ENCODE peak calls at places on chromosome 20, in four cellular contexts. One of them, this sample, is unnamed.

GRCh38 chr20:47701612-47702011 is 83.7 kb downstream of the SULF2 start:
- DNase-seq in K562: no peak
- DNase-seq in GM12878: no peak
- DNase-seq in HepG2: no peak
- DNase-seq in this sample: no peak

GRCh38 chr20:9646375-9646774 is 132.0 kb downstream of the LAMP5 start:
- DNase-seq in K562: no peak
- DNase-seq in HepG2: no peak
- DNase-seq in GM12878: no peak
- DNase-seq in this sample: no peak

GRCh38 chr20:6492396-6493055 is 275.0 kb upstream of the BMP2 start:
- DNase-seq in GM12878: no peak
- DNase-seq in K562: no peak
- DNase-seq in HepG2: no peak
- DNase-seq in this sample: no peak

GRCh38 chr20:62576815-62577214 is 65.5 kb upstream of the SLCO4A1 start:
- DNase-seq in K562: peak
- DNase-seq in HepG2: no peak
- DNase-seq in GM12878: no peak
- DNase-seq in this sample: peak

GRCh38 chr20:51791626-51792025 is 10.7 kb downstream of the SALL4 start:
- DNase-seq in HepG2: no peak
- DNase-seq in K562: no peak
- DNase-seq in GM12878: no peak
- DNase-seq in this sample: no peak

GRCh38 chr20:32326507-32326851 is 31.7 kb upstream of the ASXL1 start:
- DNase-seq in HepG2: peak
- DNase-seq in GM12878: no peak
- DNase-seq in K562: no peak
- DNase-seq in this sample: no peak

GRCh38 chr20:32445539-32446273 is 87.6 kb downstream of the ASXL1 start:
- DNase-seq in K562: peak
- DNase-seq in HepG2: no peak
- DNase-seq in GM12878: no peak
- DNase-seq in this sample: peak

GRCh38 chr20:40767530-40767924 is 78.5 kb upstream of the MAFB start:
- DNase-seq in HepG2: no peak
- DNase-seq in K562: no peak
- DNase-seq in GM12878: no peak
- DNase-seq in this sample: no peak

GRCh38 chr20:14441201-14441600 is 103.8 kb upstream of the FLRT3 start:
- DNase-seq in HepG2: no peak
- DNase-seq in GM12878: no peak
- DNase-seq in K562: no peak
- DNase-seq in this sample: no peak

GRCh38 chr20:56827763-56828162 is 198.7 kb downstream of the TFAP2C start:
- DNase-seq in K562: no peak
- DNase-seq in GM12878: no peak
- DNase-seq in HepG2: no peak
- DNase-seq in this sample: no peak

GRCh38 chr20:1844723-1845523 is 50.3 kb upstream of the SIRPA start:
- DNase-seq in HepG2: no peak
- DNase-seq in GM12878: peak
- DNase-seq in K562: no peak
- DNase-seq in this sample: no peak

GRCh38 chr20:10802201-10802600 is 128.4 kb upstream of the JAG1 start:
- DNase-seq in HepG2: no peak
- DNase-seq in GM12878: no peak
- DNase-seq in K562: no peak
- DNase-seq in this sample: no peak

GRCh38 chr20:33672426-33673114 is 1.7 kb downstream of the NECAB3 start:
- DNase-seq in GM12878: no peak
- DNase-seq in HepG2: no peak
- DNase-seq in K562: peak
- DNase-seq in this sample: no peak

GRCh38 chr20:62401331-62401779 is 5.7 kb downstream of the CABLES2 start:
- DNase-seq in K562: peak
- DNase-seq in HepG2: no peak
- DNase-seq in GM12878: no peak
- DNase-seq in this sample: peak

GRCh38 chr20:8401491-8401890 is 269.4 kb downstream of the PLCB1 start:
- DNase-seq in HepG2: no peak
- DNase-seq in GM12878: no peak
- DNase-seq in K562: no peak
- DNase-seq in this sample: no peak

GRCh38 chr20:20360464-20360863 is 7.4 kb upstream of the INSM1 start:
- DNase-seq in HepG2: peak
- DNase-seq in K562: peak
- DNase-seq in GM12878: no peak
- DNase-seq in this sample: peak

GRCh38 chr20:46939031-46939430 is 44.4 kb downstream of the EYA2 start:
- DNase-seq in K562: peak
- DNase-seq in GM12878: no peak
- DNase-seq in HepG2: peak
- DNase-seq in this sample: peak

GRCh38 chr20:19945732-19946670 is 71.2 kb upstream of the NAA20 start:
- DNase-seq in HepG2: no peak
- DNase-seq in GM12878: no peak
- DNase-seq in K562: no peak
- DNase-seq in this sample: no peak

GRCh38 chr20:23349338-23350006 is 1.1 kb upstream of the NXT1 start:
- DNase-seq in GM12878: no peak
- DNase-seq in K562: peak
- DNase-seq in HepG2: no peak
- DNase-seq in this sample: no peak

GRCh38 chr20:62737271-62737761 is 28.7 kb downstream of the NTSR1 start:
- DNase-seq in GM12878: no peak
- DNase-seq in K562: no peak
- DNase-seq in HepG2: no peak
- DNase-seq in this sample: peak

GRCh38 chr20:33083544-33084340 is 4.3 kb downstream of the BPIFB4 start:
- DNase-seq in HepG2: no peak
- DNase-seq in K562: no peak
- DNase-seq in GM12878: no peak
- DNase-seq in this sample: no peak

GRCh38 chr20:17818187-17818586 is 118.4 kb downstream of the BANF2 start:
- DNase-seq in K562: no peak
- DNase-seq in GM12878: no peak
- DNase-seq in HepG2: no peak
- DNase-seq in this sample: no peak

GRCh38 chr20:17819395-17820093 is 119.8 kb downstream of the BANF2 start:
- DNase-seq in K562: no peak
- DNase-seq in HepG2: no peak
- DNase-seq in GM12878: no peak
- DNase-seq in this sample: no peak

GRCh38 chr20:17822039-17822438 is 122.3 kb downstream of the BANF2 start:
- DNase-seq in GM12878: no peak
- DNase-seq in K562: no peak
- DNase-seq in HepG2: peak
- DNase-seq in this sample: no peak

GRCh38 chr20:17811605-17811965 is 111.8 kb downstream of the BANF2 start:
- DNase-seq in HepG2: no peak
- DNase-seq in GM12878: no peak
- DNase-seq in K562: no peak
- DNase-seq in this sample: no peak

DNA sequence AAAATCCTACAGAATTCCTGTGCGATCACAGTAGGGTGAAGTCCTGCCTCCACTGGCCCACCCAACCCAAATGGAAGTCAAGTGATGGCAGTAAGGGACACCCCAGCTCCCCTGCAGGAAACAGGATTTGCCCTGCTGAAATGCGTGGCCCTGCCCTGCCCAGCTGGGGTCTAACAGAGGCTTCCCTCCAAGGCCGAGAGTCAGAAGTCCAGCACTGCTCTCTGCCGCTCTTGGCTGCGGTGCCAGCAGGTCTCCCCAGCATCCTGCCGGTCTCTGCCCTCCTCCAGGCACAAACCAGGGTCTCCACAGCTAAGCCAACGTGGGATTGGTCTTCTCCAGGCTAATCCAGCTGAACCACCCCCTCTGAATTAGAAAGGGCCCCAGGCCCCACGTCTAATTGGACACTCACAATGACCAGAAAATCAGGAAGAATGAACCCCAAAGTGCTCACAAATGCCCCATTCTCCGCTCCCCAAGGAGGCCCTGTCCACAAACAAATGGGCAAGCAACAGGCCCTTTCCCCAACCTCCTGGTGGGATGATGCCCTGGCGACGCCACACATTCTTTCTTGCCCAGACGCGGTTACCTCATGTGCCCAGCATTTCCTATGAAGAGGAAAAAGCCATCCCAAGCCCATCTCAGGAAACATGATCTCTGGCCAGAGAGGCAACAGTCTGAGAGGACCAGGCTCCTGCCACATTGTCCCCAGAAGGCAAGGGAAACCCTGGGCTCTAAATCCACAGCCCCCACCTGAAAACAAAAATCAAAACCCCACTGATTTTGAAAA is 117.2 kb downstream of the BANF2 start:
- DNase-seq in K562: no peak
- DNase-seq in HepG2: no peak
- DNase-seq in GM12878: no peak
- DNase-seq in this sample: no peak
- TF ChIP-seq CREB1 in K562: no peak
- TF ChIP-seq CREB1 in HepG2: no peak
- TF ChIP-seq CREB1 in GM12878: no peak
- TF ChIP-seq CREB1 in this sample: no peak

DNA sequence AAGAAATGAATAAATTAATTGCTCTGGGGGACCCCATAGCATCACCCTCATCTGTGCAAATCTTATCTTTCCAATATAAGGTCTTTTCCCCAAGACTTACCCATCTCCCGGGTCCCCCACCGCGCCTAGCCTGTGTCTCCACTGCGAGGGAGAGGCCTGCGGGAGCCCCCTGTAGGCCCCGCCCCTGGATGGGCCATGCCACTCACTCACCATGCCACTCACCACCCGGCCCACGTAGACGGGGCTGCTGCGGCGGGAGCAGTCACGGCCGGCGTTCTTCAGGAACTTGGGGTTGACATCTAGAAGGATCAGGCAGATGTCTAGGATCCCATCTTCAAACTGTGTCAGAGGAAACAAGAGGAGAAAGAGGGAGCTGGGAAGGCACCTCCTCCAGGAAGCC is 17.3 kb downstream of the TGM2 start:
- DNase-seq in GM12878: no peak
- DNase-seq in HepG2: no peak
- DNase-seq in K562: no peak
- DNase-seq in this sample: no peak
- TF ChIP-seq TCF7 in GM12878: no peak
- TF ChIP-seq TCF7 in HepG2: no peak
- TF ChIP-seq TCF7 in K562: no peak
- TF ChIP-seq TCF7 in this sample: no peak

GRCh38 chr20:36010745-36011326 is 42.4 kb downstream of the CNBD2 start:
- DNase-seq in HepG2: no peak
- DNase-seq in GM12878: no peak
- DNase-seq in K562: peak
- DNase-seq in this sample: no peak

GRCh38 chr20:36015806-36016401 is 47.5 kb downstream of the CNBD2 start:
- DNase-seq in HepG2: no peak
- DNase-seq in GM12878: no peak
- DNase-seq in K562: no peak
- DNase-seq in this sample: no peak

GRCh38 chr20:36008461-36009035 is 40.2 kb downstream of the CNBD2 start:
- DNase-seq in K562: no peak
- DNase-seq in GM12878: no peak
- DNase-seq in HepG2: no peak
- DNase-seq in this sample: no peak

GRCh38 chr20:36010081-36010480 is 41.7 kb downstream of the CNBD2 start:
- DNase-seq in HepG2: peak
- DNase-seq in K562: no peak
- DNase-seq in GM12878: no peak
- DNase-seq in this sample: no peak
- TF ChIP-seq CREB1 in HepG2: no peak
- TF ChIP-seq CREB1 in K562: no peak
- TF ChIP-seq CREB1 in GM12878: no peak
- TF ChIP-seq CREB1 in this sample: no peak

DNA sequence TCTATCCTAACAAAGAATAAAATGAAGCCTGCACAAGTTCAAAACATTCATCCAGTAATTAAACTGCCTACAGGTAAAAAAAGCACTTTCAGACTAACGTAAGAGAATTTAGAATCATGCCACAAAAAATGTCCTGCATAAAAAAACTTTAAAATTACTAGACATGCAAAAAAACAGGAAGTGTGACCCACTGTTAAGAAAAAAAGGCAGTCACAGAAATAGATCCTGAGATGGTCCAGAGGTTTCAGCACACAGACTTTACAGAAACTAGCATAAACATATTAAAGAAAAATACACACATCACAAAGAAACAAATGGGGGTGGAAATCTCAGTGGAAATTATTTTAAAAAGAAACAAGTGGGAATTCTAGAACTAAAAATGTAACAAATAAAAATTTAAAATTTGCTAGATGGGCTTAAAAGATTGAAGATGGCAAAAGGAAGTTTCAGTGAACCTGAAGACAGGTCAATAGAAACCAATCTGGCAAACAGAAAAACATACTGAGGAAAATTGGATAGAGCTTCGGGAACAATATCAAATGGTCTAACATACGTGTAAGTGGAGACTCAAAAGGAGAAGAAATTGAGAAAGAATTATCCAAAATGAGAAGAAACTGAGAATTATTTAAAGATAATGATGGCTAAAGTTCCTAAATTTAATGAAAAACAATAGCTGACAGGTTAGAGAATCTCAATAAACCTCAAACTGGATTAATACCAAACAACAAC is 3.4 kb upstream of the ZNF133 start:
- DNase-seq in GM12878: no peak
- DNase-seq in K562: no peak
- DNase-seq in HepG2: no peak
- DNase-seq in this sample: no peak
- TF ChIP-seq TCF7 in GM12878: no peak
- TF ChIP-seq TCF7 in K562: no peak
- TF ChIP-seq TCF7 in HepG2: no peak
- TF ChIP-seq TCF7 in this sample: no peak

GRCh38 chr20:45016089-45016641 is 49.9 kb downstream of the STK4 start:
- DNase-seq in K562: no peak
- DNase-seq in GM12878: no peak
- DNase-seq in HepG2: no peak
- DNase-seq in this sample: no peak

GRCh38 chr20:45017859-45018258 is 51.5 kb downstream of the STK4 start:
- DNase-seq in GM12878: no peak
- DNase-seq in K562: no peak
- DNase-seq in HepG2: no peak
- DNase-seq in this sample: no peak

GRCh38 chr20:45017281-45017680 is 51.0 kb downstream of the STK4 start:
- DNase-seq in HepG2: no peak
- DNase-seq in GM12878: no peak
- DNase-seq in K562: no peak
- DNase-seq in this sample: no peak

GRCh38 chr20:45012682-45013302 is 46.5 kb downstream of the STK4 start:
- DNase-seq in GM12878: no peak
- DNase-seq in HepG2: no peak
- DNase-seq in K562: no peak
- DNase-seq in this sample: no peak

GRCh38 chr20:45014671-45015415 is 48.5 kb downstream of the STK4 start:
- DNase-seq in K562: no peak
- DNase-seq in GM12878: no peak
- DNase-seq in HepG2: no peak
- DNase-seq in this sample: no peak
- TF ChIP-seq CREB1 in K562: no peak
- TF ChIP-seq CREB1 in GM12878: no peak
- TF ChIP-seq CREB1 in HepG2: no peak
- TF ChIP-seq CREB1 in this sample: no peak